ENCODE peak calls at places on chromosomes 6 and 20, in eight cellular contexts. G is neural crest cell; L is LHCN-M2; F is activated CD4-positive, alpha-beta T cell treated with anti-CD3 and anti-CD28 coated beads, Interleukin-2, amount 50 U/mL, for 24 hours; M is H9; N is NCI-H1694 treated with DMSO at 0.1 percent for 48 hours; H is right cardiac atrium; C is activated CD8-positive, alpha-beta memory T cell treated with anti-CD3 and anti-CD28 coated beads for 24 hours. B is an unnamed sample.

GRCh38 chr20:48196486-48196885 is 411.2 kb upstream of the SULF2 start:
- DNase-seq in C (no peak), L (no peak), N (no peak), H (no peak), G (no peak), M (no peak), F (no peak), B (no peak)

GRCh38 chr6:34959221-34959620 is 70.2 kb downstream of the ANKS1A start:
- DNase-seq in M (no peak), H (no peak), C (no peak), N (no peak), G (no peak), L (no peak), F (no peak), B (no peak)

GRCh38 chr6:1099257-1099656 is 212.6 kb upstream of the FOXQ1 start:
- DNase-seq in N (no peak), H (no peak), C (no peak), F (no peak), G (no peak), L (no peak), M (no peak), B (no peak)

GRCh38 chr6:27752038-27752885 is 159.9 kb downstream of the OR2B2 start:
- DNase-seq in F (peak; percentile 25), C (peak; percentile 83), M (peak; percentile 67), G (peak; percentile 33), N (peak; percentile 59), L (peak; percentile 80), H (peak; percentile 53), B (peak; percentile 91)

GRCh38 chr20:25543068-25543467 is 42.3 kb downstream of the NINL start:
- DNase-seq in H (no peak), C (no peak), N (no peak), L (peak; percentile 63), M (no peak), G (no peak), F (no peak), B (no peak)

GRCh38 chr6:163302747-163303146 is 111.8 kb upstream of the QKI start:
- DNase-seq in L (no peak), G (no peak), N (no peak), M (no peak), C (no peak), F (no peak), H (no peak), B (no peak)

GRCh38 chr6:2542858-2543218 is 207.9 kb downstream of the MYLK4 start:
- DNase-seq in C (peak; percentile 61), G (no peak), N (no peak), H (no peak), L (peak; percentile 29), F (no peak), M (no peak), B (no peak)

GRCh38 chr6:78984225-78984950 is 93.7 kb downstream of the PHIP start:
- DNase-seq in G (no peak), H (no peak), N (no peak), F (no peak), C (no peak), M (no peak), L (no peak), B (no peak)

GRCh38 chr6:56073761-56074160 is 173.6 kb downstream of the COL21A1 start:
- DNase-seq in C (no peak), F (no peak), L (peak; percentile 46), N (no peak), H (no peak), G (no peak), M (no peak), B (no peak)

GRCh38 chr6:125984311-125984710 is 2.0 kb upstream of the TRMT11 start:
- DNase-seq in L (peak; percentile 64), C (no peak), M (no peak), F (no peak), N (no peak), H (no peak), G (no peak), B (no peak)

GRCh38 chr6:18632670-18633410 is 245.7 kb downstream of the RNF144B start:
- DNase-seq in M (no peak), H (no peak), N (no peak), F (no peak), L (peak; percentile 69), C (no peak), G (no peak), B (no peak)

GRCh38 chr6:145809211-145809610 is 5.4 kb downstream of the FBXO30 start:
- DNase-seq in F (no peak), L (peak; percentile 19), M (no peak), G (no peak), H (no peak), C (no peak), N (no peak), B (no peak)

GRCh38 chr20:51379601-51380341 is 162.7 kb downstream of the NFATC2 start:
- DNase-seq in G (no peak), N (no peak), L (no peak), F (no peak), M (no peak), C (no peak), H (no peak), B (no peak)

GRCh38 chr20:19673575-19673974 is 84.5 kb upstream of the RIN2 start:
- DNase-seq in C (no peak), M (no peak), F (no peak), N (no peak), G (no peak), H (no peak), L (peak; percentile 28), B (no peak)

GRCh38 chr6:3623451-3624267 is 127.9 kb downstream of the PXDC1 start:
- DNase-seq in C (peak; percentile 64), N (no peak), G (no peak), M (no peak), L (no peak), H (no peak), F (no peak), B (no peak)

GRCh38 chr6:157587127-157587729 is 206.2 kb downstream of the ZDHHC14 start:
- DNase-seq in N (no peak), L (no peak), F (no peak), M (no peak), H (no peak), C (peak; percentile 37), G (no peak), B (no peak)

GRCh38 chr20:59985864-59986263 is 27.6 kb downstream of the CDH26 start:
- DNase-seq in L (no peak), C (no peak), F (no peak), N (no peak), G (no peak), M (no peak), H (no peak), B (no peak)

GRCh38 chr6:25025919-25026301 is 90.2 kb upstream of the RIPOR2 start:
- DNase-seq in L (no peak), F (no peak), M (no peak), C (no peak), G (no peak), N (no peak), H (no peak), B (no peak)

GRCh38 chr6:138805431-138805830 is 9.5 kb downstream of the ECT2L start:
- DNase-seq in C (no peak), F (no peak), N (no peak), G (no peak), H (peak; percentile 30), L (peak; percentile 70), M (no peak), B (no peak)

GRCh38 chr6:74899416-74899815 is 306.4 kb downstream of the COL12A1 start:
- DNase-seq in G (no peak), H (no peak), N (no peak), F (no peak), M (no peak), C (no peak), L (peak; percentile 56), B (no peak)

GRCh38 chr6:150930816-150931215 is 65.3 kb downstream of the MTHFD1L start:
- DNase-seq in C (no peak), M (no peak), L (no peak), H (no peak), N (no peak), F (no peak), G (no peak), B (no peak)

GRCh38 chr20:49381558-49382493 is 100.6 kb downstream of the KCNB1 start:
- DNase-seq in L (peak; percentile 39), M (no peak), H (peak; percentile 83), N (peak; percentile 93), F (no peak), G (no peak), C (no peak), B (no peak)

GRCh38 chr20:59828478-59829414 is 104.7 kb downstream of the SYCP2 start:
- DNase-seq in G (no peak), H (no peak), L (no peak), N (no peak), F (no peak), M (no peak), C (no peak), B (no peak)

GRCh38 chr6:93341900-93342613 is 77.3 kb downstream of the EPHA7 start:
- DNase-seq in M (no peak), N (no peak), L (no peak), C (no peak), F (no peak), H (no peak), G (no peak), B (no peak)

GRCh38 chr20:43948455-43948854 is 33.8 kb downstream of the TOX2 start:
- DNase-seq in G (no peak), C (no peak), N (no peak), H (no peak), F (no peak), M (no peak), L (no peak), B (no peak)

GRCh38 chr6:141265748-141266647 is 866.7 kb upstream of the GJE1 start:
- DNase-seq in M (no peak), G (no peak), N (no peak), C (no peak), H (no peak), L (peak; percentile 35), F (no peak), B (peak; percentile 54)

GRCh38 chr20:47428164-47428563 is 71.7 kb upstream of the ZMYND8 start:
- DNase-seq in C (no peak), H (no peak), G (no peak), F (no peak), M (no peak), L (no peak), N (no peak), B (no peak)

GRCh38 chr6:143949962-143950361 is 58.1 kb downstream of the PLAGL1 start:
- DNase-seq in C (no peak), N (no peak), G (no peak), F (no peak), H (no peak), L (no peak), M (no peak), B (no peak)

GRCh38 chr20:61816606-61817005 is 249.1 kb downstream of the TAF4 start:
- DNase-seq in N (no peak), G (no peak), C (no peak), L (no peak), M (no peak), F (no peak), H (peak; percentile 2), B (no peak)

GRCh38 chr6:46410330-46410953 is 80.8 kb downstream of the RCAN2 start:
- DNase-seq in M (no peak), L (peak; percentile 35), N (peak; percentile 28), H (no peak), F (no peak), C (no peak), G (no peak), B (no peak)

GRCh38 chr20:45792513-45793118 is 862 bp downstream of the DNTTIP1 start:
- DNase-seq in H (no peak), G (no peak), F (no peak), C (no peak), L (no peak), N (no peak), M (no peak), B (no peak)

GRCh38 chr6:118748311-118749062 is 97.1 kb upstream of the CEP85L start:
- DNase-seq in F (no peak), C (no peak), N (peak; percentile 87), G (no peak), L (peak; percentile 90), H (peak; percentile 37), M (peak; percentile 65), B (peak; percentile 61)

GRCh38 chr6:81166770-81167169 is 585.7 kb downstream of the TENT5A start:
- DNase-seq in C (no peak), H (no peak), N (no peak), F (no peak), M (no peak), G (no peak), L (peak; percentile 50), B (no peak)

GRCh38 chr6:18154507-18155272 is at the start of gene TPMT:
- DNase-seq in H (peak; percentile 23), G (peak; percentile 96), M (no peak), L (no peak), F (no peak), N (no peak), C (no peak), B (peak; percentile 89)

B was measured in retina.